ENCODE peak calls at places on chromosomes 4 and X, in four cellular contexts. K is K562, D is HCT116, X is HepG2. L is an unnamed sample.

GRCh38 chr4:3158841-3159240 is 84.4 kb downstream of the HTT start:
- DNase-seq in K (no peak), D (no peak), X (no peak), L (no peak)

GRCh38 chr4:103928370-103928769 is 208.6 kb upstream of the TACR3 start:
- DNase-seq in K (no peak), X (no peak), D (no peak), L (no peak)

GRCh38 chrX:153727108-153727931 is 2.7 kb downstream of the ABCD1 start:
- DNase-seq in D (no peak), K (no peak), X (peak), L (no peak)

GRCh38 chr4:30757357-30757756 is 37.2 kb downstream of the PCDH7 start:
- DNase-seq in D (peak), K (no peak), X (no peak), L (no peak)

GRCh38 chrX:115410731-115411435 is 121.4 kb downstream of the LUZP4 start:
- DNase-seq in X (no peak), K (no peak), D (no peak), L (no peak)

GRCh38 chrX:103513067-103513466 is 6.2 kb downstream of the RAB40A start:
- DNase-seq in X (peak), D (no peak), K (no peak), L (no peak)

GRCh38 chr4:14289708-14290107 is 662.2 kb upstream of the BOD1L1 start:
- DNase-seq in X (no peak), K (no peak), D (no peak), L (no peak)

GRCh38 chr4:20859097-20859781 is 159.0 kb downstream of the PACRGL start:
- DNase-seq in X (no peak), K (no peak), D (no peak), L (no peak)

GRCh38 chr4:17494258-17494657 is 17.6 kb downstream of the QDPR start:
- DNase-seq in X (no peak), D (no peak), K (peak), L (peak)

GRCh38 chrX:103464071-103464773 is 55.1 kb downstream of the RAB40A start:
- DNase-seq in K (peak), D (peak), X (peak), L (peak)

GRCh38 chrX:54819201-54819600 is 11.7 kb downstream of the MAGED2 start:
- DNase-seq in X (no peak), K (no peak), D (no peak), L (no peak)
- TF ChIP-seq TCF7L2 in X (no peak), K (no peak), D (no peak), L (no peak)

GRCh38 chrX:155027509-155028066 is 944 bp downstream of the FUNDC2 start:
- DNase-seq in X (peak), D (peak), K (no peak), L (peak)
- TF ChIP-seq TCF7L2 in X (no peak), D (no peak), K (no peak), L (no peak)

DNA sequence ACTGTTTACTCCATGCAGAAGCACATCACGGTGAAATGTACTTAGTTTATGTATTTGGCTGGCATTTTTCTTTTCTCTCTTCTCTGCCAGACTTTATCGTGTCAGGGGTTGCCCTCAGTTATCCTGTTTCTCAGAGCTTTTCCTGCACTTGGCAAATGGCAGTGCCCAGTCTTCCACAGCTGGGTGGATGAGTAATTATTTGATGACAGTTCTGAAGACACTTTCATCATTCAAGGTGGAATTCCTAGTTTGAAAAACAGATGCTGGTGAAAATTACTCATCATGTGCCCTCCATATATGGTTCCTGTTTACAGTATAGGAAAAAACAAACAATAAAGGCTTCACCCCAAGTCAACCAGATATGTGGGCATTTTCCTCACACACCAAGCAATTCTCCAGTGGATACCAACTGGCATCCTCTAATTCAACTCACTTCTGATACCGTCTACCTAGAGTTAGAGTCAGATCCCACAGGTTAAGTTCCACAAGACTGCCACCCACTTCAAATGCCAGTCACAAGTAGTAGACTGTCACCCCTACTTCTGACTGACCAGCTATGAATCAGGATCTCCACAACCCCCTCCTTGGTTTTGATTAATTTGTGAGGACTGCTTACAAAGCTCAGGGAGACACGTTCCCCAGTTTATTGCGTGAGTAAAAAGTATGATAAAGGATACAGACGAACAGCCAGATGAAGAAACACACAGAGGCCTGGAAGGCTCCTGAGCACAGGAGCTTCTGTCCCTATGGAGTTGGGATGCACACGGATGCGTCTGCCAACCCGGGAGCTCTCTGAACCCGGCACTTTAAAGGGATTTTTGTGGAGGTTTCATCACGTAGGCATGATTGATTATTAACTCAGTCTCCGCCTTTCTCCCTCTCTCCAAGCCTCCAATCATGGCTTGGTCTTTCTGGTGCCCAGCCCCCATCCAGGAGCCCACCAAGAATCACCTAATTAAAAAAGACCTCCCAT is 72.9 kb downstream of the CLDN34 start:
- DNase-seq in K (no peak), X (peak), D (no peak), L (no peak)
- TF ChIP-seq TCF7L2 in K (no peak), X (no peak), D (no peak), L (no peak)

DNA sequence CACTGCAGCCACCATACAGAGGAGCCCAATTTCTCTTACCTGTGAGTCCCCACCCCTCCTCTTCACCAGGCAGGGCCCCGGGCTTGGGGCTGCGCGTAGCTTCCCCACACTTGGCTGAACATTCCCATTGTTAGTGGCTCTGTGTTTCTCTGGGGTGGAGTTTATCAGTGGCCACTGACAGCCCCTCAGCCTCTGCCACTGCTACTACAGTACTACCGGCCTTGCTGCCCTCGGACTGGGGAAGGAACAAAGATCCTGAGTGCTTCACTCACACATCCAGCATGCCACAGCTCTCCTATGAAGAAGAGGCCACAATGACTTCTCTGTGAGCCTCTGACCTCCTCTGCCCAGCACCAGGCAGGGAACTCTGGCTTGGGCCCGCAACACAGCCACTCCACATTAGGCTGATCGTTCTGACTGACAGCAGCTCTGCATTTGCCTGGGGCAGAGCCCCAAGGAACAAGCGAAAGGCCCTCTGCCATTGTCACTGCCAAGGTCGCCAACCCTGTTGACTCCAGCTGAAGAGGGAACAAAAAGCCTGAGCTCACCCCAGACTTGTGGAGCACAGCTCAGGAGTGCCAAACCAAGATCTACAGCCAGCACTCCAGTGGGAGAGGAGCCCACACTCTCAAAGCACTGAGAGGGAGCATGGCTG is 24.0 kb downstream of the ABCB7 start:
- DNase-seq in D (no peak), X (no peak), K (no peak), L (no peak)
- TF ChIP-seq TCF7L2 in D (no peak), X (no peak), K (no peak), L (no peak)

GRCh38 chrX:15988661-15989603 is 134.3 kb upstream of the AP1S2 start:
- DNase-seq in X (no peak), K (no peak), D (no peak), L (no peak)
- TF ChIP-seq TCF7L2 in X (no peak), K (no peak), D (no peak), L (no peak)

L was measured in Panc1.